ENCODE peak calls at places on chromosome 1, in nine cellular contexts. P is body of pancreas; I is stimulated activated CD4-positive, alpha-beta T cell treated with anti-CD3 and anti-CD28 coated beads, TNF-alpha, amount 100 ng/mL, for 4 hours; S is HFFc6; G is H4; O is left ventricle myocardium superior; F is iPS-NIHi11; C is GOT3; K is stimulated activated naive CD8-positive, alpha-beta T cell treated with anti-CD3 and anti-CD28 coated beads, Interleukin-15, Interleukin-2, amounts not matched to agents 100 U/mL and 50 U/mL, for 24 hours. A is an unnamed sample.

GRCh38 chr1:9626201-9626608 is 25.3 kb upstream of the PIK3CD start:
- DNase-seq in S (no peak), G (no peak), K (peak; percentile 47), F (no peak), O (no peak), I (no peak), P (no peak), C (no peak), A (peak; percentile 67)

GRCh38 chr1:76269175-76269574 is 194.6 kb downstream of the ST6GALNAC3 start:
- DNase-seq in F (no peak), G (peak; percentile 78), K (no peak), I (no peak), C (no peak), P (no peak), S (peak; percentile 29), O (no peak), A (no peak)

GRCh38 chr1:51661081-51661518 is 44.2 kb downstream of the OSBPL9 start:
- DNase-seq in F (no peak), G (peak; percentile 60), S (peak; percentile 98), P (no peak), C (no peak), K (no peak), O (no peak), I (no peak), A (no peak)

GRCh38 chr1:179177182-179177581 is 52.3 kb downstream of the ABL2 start:
- DNase-seq in K (no peak), S (peak; percentile 63), O (no peak), P (no peak), C (no peak), I (no peak), F (no peak), G (no peak), A (no peak)

GRCh38 chr1:225735252-225736149 is 42.1 kb upstream of the SRP9 start:
- DNase-seq in S (peak; percentile 94), I (no peak), F (peak; percentile 28), K (no peak), G (peak; percentile 94), O (peak; percentile 76), P (peak; percentile 74), C (peak; percentile 72), A (no peak)

GRCh38 chr1:69638673-69639072 is 71.0 kb downstream of the LRRC7 start:
- DNase-seq in O (no peak), F (no peak), C (no peak), G (no peak), K (no peak), S (no peak), I (no peak), P (no peak), A (no peak)

GRCh38 chr1:31409946-31410858 is 2.8 kb upstream of the SERINC2 start:
- DNase-seq in G (no peak), O (no peak), C (no peak), F (no peak), K (no peak), P (no peak), I (no peak), S (peak; percentile 35), A (no peak)

GRCh38 chr1:112285311-112285710 is 110.7 kb upstream of the CTTNBP2NL start:
- DNase-seq in C (no peak), I (no peak), S (no peak), K (no peak), O (no peak), F (no peak), P (no peak), G (no peak), A (no peak)

GRCh38 chr1:173473599-173474011 is 3.5 kb upstream of the PRDX6 start:
- DNase-seq in G (no peak), K (no peak), I (no peak), S (peak; percentile 49), F (no peak), O (no peak), C (no peak), P (no peak), A (no peak)

GRCh38 chr1:66294692-66295384 is 239.1 kb upstream of the SGIP1 start:
- DNase-seq in F (no peak), I (no peak), K (no peak), O (no peak), G (peak; percentile 58), P (no peak), S (peak; percentile 41), C (no peak), A (no peak)

GRCh38 chr1:167166703-167167100 is 54.0 kb upstream of the POU2F1 start:
- DNase-seq in I (no peak), P (no peak), F (no peak), C (no peak), O (no peak), S (no peak), K (no peak), G (no peak), A (no peak)

GRCh38 chr1:230591676-230592075 is 50.6 kb upstream of the COG2 start:
- DNase-seq in I (no peak), F (no peak), K (no peak), O (no peak), G (no peak), S (no peak), P (no peak), C (no peak), A (no peak)

GRCh38 chr1:156379420-156380165 is 10.6 kb downstream of the RHBG start:
- DNase-seq in O (no peak), G (peak; percentile 54), P (no peak), F (peak; percentile 55), S (peak; percentile 15), C (no peak), I (no peak), K (no peak), A (no peak)

A was measured in activated B cell treated with CpG ODN at 0.5 μM for 24 hours.